ENCODE peak calls at places on chromosomes 11 and 22, in six cellular contexts. B is lung microvascular endothelial cell, M is GM04504, X is WTC11, Y is foreskin melanocyte, O is mammary epithelial cell. N is an unnamed sample.
A peak's percentile ranks its signal among the peaks of the same experiment; 100 is the strongest.

GRCh38 chr11:2210366-2211112 is 38.9 kb upstream of the TH start:
- DNase-seq in B (no peak), M (no peak), X (no peak), Y (no peak), O (no peak), N (no peak)

GRCh38 chr11:65476632-65477270 is 22.1 kb upstream of the MALAT1 start:
- DNase-seq in B (peak; percentile 37), M (no peak), X (no peak), Y (no peak), O (no peak), N (no peak)

GRCh38 chr11:4480577-4481539 is 1.6 kb upstream of the OR52K1 start:
- DNase-seq in B (peak; percentile 89), M (no peak), X (no peak), Y (no peak), O (peak; percentile 77), N (no peak)

GRCh38 chr11:98455500-98456186 is 565.1 kb upstream of the CNTN5 start:
- DNase-seq in B (no peak), M (no peak), X (peak; percentile 24), Y (no peak), O (no peak), N (peak; percentile 1)

GRCh38 chr11:64298966-64299846 is 952 bp upstream of the CATSPERZ start:
- DNase-seq in B (no peak), M (no peak), X (peak; percentile 33), Y (no peak), O (no peak), N (no peak)

GRCh38 chr22:47551438-47551788 is 789.0 kb downstream of the TBC1D22A start:
- DNase-seq in B (no peak), M (no peak), X (no peak), Y (no peak), O (no peak), N (no peak)

GRCh38 chr11:12901874-12902481 is 107.1 kb upstream of the RASSF10 start:
- DNase-seq in B (peak; percentile 57), M (peak; percentile 54), X (no peak), Y (no peak), O (peak; percentile 49), N (no peak)

GRCh38 chr11:75768112-75768908 is at the start of gene DGAT2:
- DNase-seq in B (peak; percentile 70), M (peak; percentile 14), X (peak; percentile 67), Y (peak; percentile 16), O (peak; percentile 63), N (peak; percentile 54)

GRCh38 chr11:704189-704798 is 1.7 kb upstream of the EPS8L2 start:
- DNase-seq in B (no peak), M (no peak), X (no peak), Y (no peak), O (no peak), N (no peak)

GRCh38 chr22:20986365-20986764 is 4.3 kb downstream of the LZTR1 start:
- DNase-seq in B (no peak), M (no peak), X (no peak), Y (no peak), O (no peak), N (no peak)

GRCh38 chr11:102320166-102320565 is 2.9 kb downstream of the BIRC3 start:
- DNase-seq in B (no peak), M (no peak), X (no peak), Y (no peak), O (no peak), N (no peak)

GRCh38 chr11:73759520-73760065 is 1.3 kb downstream of the RAB6A start:
- DNase-seq in B (peak; percentile 34), M (peak; percentile 8), X (no peak), Y (peak; percentile 20), O (no peak), N (no peak)

GRCh38 chr22:27991586-27992293 is 72.7 kb upstream of the PITPNB start:
- DNase-seq in B (no peak), M (no peak), X (no peak), Y (no peak), O (no peak), N (no peak)

GRCh38 chr11:47001666-47002285 is 65.2 kb downstream of the CSTPP1 start:
- DNase-seq in B (no peak), M (no peak), X (no peak), Y (no peak), O (no peak), N (no peak)